ENCODE peak calls at places on chromosomes 6 and 20, in four cellular contexts. A, X, E and Y are unnamed samples.

GRCh38 chr6:13818341-13818740 is 4.0 kb upstream of the MCUR1 start:
- DNase-seq in X (no peak), A (no peak), E (no peak), Y (no peak)

GRCh38 chr6:75147512-75147911 is 58.3 kb downstream of the COL12A1 start:
- DNase-seq in E (no peak), X (no peak), A (no peak), Y (no peak)

GRCh38 chr6:81487489-81487888 is 265.0 kb downstream of the TENT5A start:
- DNase-seq in E (no peak), X (peak), A (no peak), Y (no peak)

GRCh38 chr6:111987295-111987694 is 66.6 kb upstream of the CCN6 start:
- DNase-seq in A (no peak), E (no peak), X (no peak), Y (no peak)

GRCh38 chr6:144232434-144233223 is 52.5 kb upstream of the UTRN start:
- DNase-seq in X (no peak), E (no peak), A (no peak), Y (no peak)

GRCh38 chr6:138546733-138547185 is 47.5 kb upstream of the NHSL1 start:
- DNase-seq in E (no peak), X (no peak), A (no peak), Y (no peak)

GRCh38 chr6:90274481-90275030 is 22.1 kb downstream of the BACH2 start:
- DNase-seq in X (no peak), E (no peak), A (no peak), Y (no peak)

GRCh38 chr6:9404351-9405146 is 969.2 kb upstream of the SLC35B3 start:
- DNase-seq in A (no peak), E (no peak), X (no peak), Y (no peak)

GRCh38 chr6:111210074-111210729 is 122.9 kb downstream of the SLC16A10 start:
- DNase-seq in A (peak), X (no peak), E (peak), Y (peak)

GRCh38 chr20:5030348-5031205 is 29.3 kb upstream of the SLC23A2 start:
- DNase-seq in X (no peak), A (no peak), E (no peak), Y (no peak)

GRCh38 chr6:15864033-15864707 is 201.3 kb upstream of the DTNBP1 start:
- DNase-seq in E (no peak), X (no peak), A (no peak), Y (peak)

GRCh38 chr6:21634582-21634981 is 41.0 kb downstream of the SOX4 start:
- DNase-seq in A (peak), X (no peak), E (peak), Y (peak)

GRCh38 chr6:5078121-5078695 is 6.9 kb upstream of the PPP1R3G start:
- DNase-seq in E (no peak), A (no peak), X (no peak), Y (no peak)

GRCh38 chr20:24966317-24967012 is 17.4 kb downstream of the CST7 start:
- DNase-seq in X (no peak), E (no peak), A (no peak), Y (no peak)

GRCh38 chr20:8621021-8621420 is 447.9 kb upstream of the PLCB4 start:
- DNase-seq in X (no peak), A (no peak), E (no peak), Y (no peak)

GRCh38 chr6:18115356-18115755 is 7.1 kb downstream of the NHLRC1 start:
- DNase-seq in A (no peak), E (no peak), X (no peak), Y (no peak)

GRCh38 chr6:5208039-5208438 is 52.7 kb downstream of the LYRM4 start:
- DNase-seq in A (no peak), E (no peak), X (no peak), Y (no peak)

GRCh38 chr20:49446808-49447207 is 35.7 kb downstream of the KCNB1 start:
- DNase-seq in X (peak), A (no peak), E (no peak), Y (no peak)

GRCh38 chr20:35743693-35744491 is 1.8 kb upstream of the RBM39 start:
- DNase-seq in X (no peak), A (peak), E (no peak), Y (no peak)

GRCh38 chr6:133244502-133244901 is 3.3 kb downstream of the EYA4 start:
- DNase-seq in A (no peak), X (no peak), E (no peak), Y (no peak)

GRCh38 chr6:24196198-24196597 is 70.2 kb downstream of the NRSN1 start:
- DNase-seq in A (no peak), E (no peak), X (no peak), Y (no peak)

GRCh38 chr6:116456927-116457326 is 4.2 kb upstream of the CALHM6 start:
- DNase-seq in E (no peak), X (no peak), A (no peak), Y (no peak)

GRCh38 chr6:30007132-30007764 is 53.8 kb upstream of the POLR1H start:
- DNase-seq in A (no peak), E (no peak), X (no peak), Y (no peak)

GRCh38 chr6:42368156-42368555 is 83.6 kb downstream of the TRERF1 start:
- DNase-seq in A (no peak), E (no peak), X (no peak), Y (no peak)

GRCh38 chr6:9717568-9717967 is 697.3 kb downstream of the TFAP2A start:
- DNase-seq in E (no peak), X (no peak), A (no peak), Y (no peak)

GRCh38 chr6:7446644-7447325 is 57.2 kb downstream of the RIOK1 start:
- DNase-seq in X (no peak), E (no peak), A (no peak), Y (no peak)

GRCh38 chr6:156557269-156557885 is 219.8 kb upstream of the ARID1B start:
- DNase-seq in A (no peak), E (no peak), X (peak), Y (no peak)

GRCh38 chr6:28673800-28674671 is 148.4 kb downstream of the GPX5 start:
- DNase-seq in E (peak), A (peak), X (peak), Y (peak)

GRCh38 chr6:142728367-142728766 is 216.6 kb downstream of the HIVEP2 start:
- DNase-seq in X (no peak), E (no peak), A (no peak), Y (no peak)

GRCh38 chr6:41451515-41452163 is 94.5 kb upstream of the FOXP4 start:
- DNase-seq in X (no peak), A (no peak), E (no peak), Y (no peak)

GRCh38 chr20:3911956-3912355 is 22.8 kb downstream of the PANK2 start:
- DNase-seq in A (no peak), X (no peak), E (no peak), Y (no peak)

GRCh38 chr20:43666376-43667328 is at the start of gene MYBL2:
- DNase-seq in X (no peak), A (peak), E (peak), Y (no peak)

GRCh38 chr20:50690562-50690978 is 772 bp downstream of the RIPOR3 start:
- DNase-seq in E (no peak), A (no peak), X (no peak), Y (no peak)

GRCh38 chr6:145948328-145948727 is 15.8 kb downstream of the SHPRH start:
- DNase-seq in A (no peak), E (no peak), X (no peak), Y (no peak)

GRCh38 chr6:154894903-154895302 is 100.2 kb upstream of the TIAM2 start:
- DNase-seq in A (no peak), E (no peak), X (no peak), Y (no peak)

GRCh38 chr20:11624704-11625103 is 293.0 kb upstream of the BTBD3 start:
- DNase-seq in E (no peak), A (no peak), X (no peak), Y (no peak)